ENCODE peak calls at places on chromosomes 6 and 20, in five cellular contexts. One of them, this sample, is unnamed.

GRCh38 chr20:36607586-36608387 is 2.2 kb downstream of the RAB5IF start:
- DNase-seq in H1: no peak
- DNase-seq in IMR-90: no peak
- DNase-seq in neuronal stem cell: no peak
- DNase-seq in H9: no peak
- DNase-seq in this sample: no peak

GRCh38 chr20:57221916-57222630 is 44.4 kb downstream of the BMP7 start:
- DNase-seq in H9: no peak
- DNase-seq in neuronal stem cell: no peak
- DNase-seq in IMR-90: no peak
- DNase-seq in H1: no peak
- DNase-seq in this sample: no peak

GRCh38 chr6:44977406-44977740 is 350.8 kb upstream of the RUNX2 start:
- DNase-seq in IMR-90: no peak
- DNase-seq in H1: no peak
- DNase-seq in neuronal stem cell: no peak
- DNase-seq in H9: no peak
- DNase-seq in this sample: no peak

GRCh38 chr6:106069478-106069877 is 16.7 kb upstream of the PRDM1 start:
- DNase-seq in H9: no peak
- DNase-seq in H1: no peak
- DNase-seq in neuronal stem cell: no peak
- DNase-seq in IMR-90: peak
- DNase-seq in this sample: peak

GRCh38 chr6:4780360-4780812 is 4.2 kb downstream of the CDYL start:
- DNase-seq in H1: no peak
- DNase-seq in IMR-90: peak
- DNase-seq in H9: no peak
- DNase-seq in neuronal stem cell: no peak
- DNase-seq in this sample: peak

GRCh38 chr6:159826968-159827647 is 27.0 kb downstream of the PNLDC1 start:
- DNase-seq in neuronal stem cell: no peak
- DNase-seq in IMR-90: no peak
- DNase-seq in H1: no peak
- DNase-seq in H9: no peak
- DNase-seq in this sample: no peak

GRCh38 chr6:34200340-34200971 is 36.2 kb upstream of the HMGA1 start:
- DNase-seq in IMR-90: no peak
- DNase-seq in neuronal stem cell: no peak
- DNase-seq in H9: peak
- DNase-seq in H1: no peak
- DNase-seq in this sample: no peak

GRCh38 chr20:12358006-12358654 is 440.4 kb downstream of the BTBD3 start:
- DNase-seq in neuronal stem cell: no peak
- DNase-seq in H9: peak
- DNase-seq in IMR-90: no peak
- DNase-seq in H1: no peak
- DNase-seq in this sample: no peak

GRCh38 chr20:5000263-5001173 is 792 bp downstream of the SLC23A2 start:
- DNase-seq in neuronal stem cell: no peak
- DNase-seq in IMR-90: peak
- DNase-seq in H1: peak
- DNase-seq in H9: peak
- DNase-seq in this sample: peak

GRCh38 chr6:139256087-139256486 is 35.7 kb downstream of the TXLNB start:
- DNase-seq in H9: no peak
- DNase-seq in neuronal stem cell: no peak
- DNase-seq in H1: no peak
- DNase-seq in IMR-90: peak
- DNase-seq in this sample: no peak

GRCh38 chr6:126873351-126873750 is 245.1 kb upstream of the RSPO3 start:
- DNase-seq in IMR-90: no peak
- DNase-seq in neuronal stem cell: no peak
- DNase-seq in H1: no peak
- DNase-seq in H9: no peak
- DNase-seq in this sample: no peak

GRCh38 chr6:34970487-34970886 is 81.4 kb downstream of the ANKS1A start:
- DNase-seq in IMR-90: peak
- DNase-seq in H1: no peak
- DNase-seq in neuronal stem cell: no peak
- DNase-seq in H9: no peak
- DNase-seq in this sample: no peak

GRCh38 chr6:25918083-25918683 is 12.3 kb downstream of the SLC17A2 start:
- DNase-seq in IMR-90: no peak
- DNase-seq in H9: no peak
- DNase-seq in H1: no peak
- DNase-seq in neuronal stem cell: no peak
- DNase-seq in this sample: no peak

GRCh38 chr6:74851598-74851997 is 354.3 kb downstream of the COL12A1 start:
- DNase-seq in IMR-90: peak
- DNase-seq in neuronal stem cell: no peak
- DNase-seq in H1: no peak
- DNase-seq in H9: no peak
- DNase-seq in this sample: peak

GRCh38 chr20:36666181-36666740 is 20.3 kb upstream of the SLA2 start:
- DNase-seq in neuronal stem cell: no peak
- DNase-seq in H1: no peak
- DNase-seq in H9: no peak
- DNase-seq in IMR-90: peak
- DNase-seq in this sample: peak

GRCh38 chr20:53080969-53081871 is 109.1 kb downstream of the TSHZ2 start:
- DNase-seq in H1: no peak
- DNase-seq in neuronal stem cell: no peak
- DNase-seq in H9: no peak
- DNase-seq in IMR-90: peak
- DNase-seq in this sample: peak

GRCh38 chr6:21922086-21922485 is 328.5 kb downstream of the SOX4 start:
- DNase-seq in H1: no peak
- DNase-seq in IMR-90: peak
- DNase-seq in neuronal stem cell: peak
- DNase-seq in H9: peak
- DNase-seq in this sample: peak

GRCh38 chr6:112983741-112984221 is 636.7 kb downstream of the RFPL4B start:
- DNase-seq in H9: no peak
- DNase-seq in IMR-90: peak
- DNase-seq in neuronal stem cell: no peak
- DNase-seq in H1: no peak
- DNase-seq in this sample: peak

GRCh38 chr20:64006902-64007301 is 26.0 kb downstream of the PRPF6 start:
- DNase-seq in H1: no peak
- DNase-seq in neuronal stem cell: no peak
- DNase-seq in IMR-90: no peak
- DNase-seq in H9: no peak
- DNase-seq in this sample: no peak

GRCh38 chr6:38453302-38453701 is 186.4 kb downstream of the BTBD9 start:
- DNase-seq in neuronal stem cell: no peak
- DNase-seq in IMR-90: no peak
- DNase-seq in H9: no peak
- DNase-seq in H1: no peak
- DNase-seq in this sample: no peak

GRCh38 chr6:38445321-38445720 is 194.4 kb downstream of the BTBD9 start:
- DNase-seq in H9: no peak
- DNase-seq in H1: no peak
- DNase-seq in neuronal stem cell: no peak
- DNase-seq in IMR-90: peak
- DNase-seq in this sample: no peak

GRCh38 chr6:38445912-38446311 is 193.8 kb downstream of the BTBD9 start:
- DNase-seq in IMR-90: peak
- DNase-seq in neuronal stem cell: no peak
- DNase-seq in H1: no peak
- DNase-seq in H9: no peak
- DNase-seq in this sample: no peak

GRCh38 chr6:38452816-38453215 is 186.9 kb downstream of the BTBD9 start:
- DNase-seq in IMR-90: no peak
- DNase-seq in neuronal stem cell: no peak
- DNase-seq in H1: no peak
- DNase-seq in H9: no peak
- DNase-seq in this sample: no peak

GRCh38 chr6:38450717-38451116 is 189.0 kb downstream of the BTBD9 start:
- DNase-seq in neuronal stem cell: no peak
- DNase-seq in H9: no peak
- DNase-seq in IMR-90: no peak
- DNase-seq in H1: no peak
- DNase-seq in this sample: no peak
- H2BK15ac ChIP-seq in neuronal stem cell: no peak
- H2BK15ac ChIP-seq in H9: no peak
- H2BK15ac ChIP-seq in IMR-90: no peak
- H2BK15ac ChIP-seq in H1: no peak
- H2BK15ac ChIP-seq in this sample: no peak

DNA sequence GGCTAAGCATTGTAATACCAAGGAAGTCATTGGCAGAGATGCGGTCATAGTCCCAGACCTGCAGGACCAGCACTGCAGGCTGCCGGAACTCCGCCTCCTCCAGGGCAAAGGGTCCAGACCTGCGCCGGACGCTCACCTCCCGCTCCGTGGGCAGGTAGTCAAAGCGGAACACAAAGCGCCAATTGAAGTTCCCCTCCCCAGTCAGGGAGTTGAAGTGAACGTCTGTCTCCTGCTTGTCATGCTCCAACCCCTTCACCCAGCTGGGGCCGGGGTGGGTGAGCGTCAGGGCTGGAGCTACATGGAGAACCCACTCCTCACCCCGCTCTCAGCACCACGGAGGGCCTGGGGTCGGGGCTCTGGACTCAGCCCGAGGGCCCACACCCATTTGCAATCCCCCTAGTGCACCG is 18.2 kb downstream of the ERGIC3 start:
- DNase-seq in neuronal stem cell: no peak
- DNase-seq in H1: no peak
- DNase-seq in H9: peak
- DNase-seq in IMR-90: no peak
- DNase-seq in this sample: no peak
- H4K91ac ChIP-seq in neuronal stem cell: no peak
- H4K91ac ChIP-seq in H1: no peak
- H4K91ac ChIP-seq in H9: no peak
- H4K91ac ChIP-seq in IMR-90: no peak
- H4K91ac ChIP-seq in this sample: no peak

DNA sequence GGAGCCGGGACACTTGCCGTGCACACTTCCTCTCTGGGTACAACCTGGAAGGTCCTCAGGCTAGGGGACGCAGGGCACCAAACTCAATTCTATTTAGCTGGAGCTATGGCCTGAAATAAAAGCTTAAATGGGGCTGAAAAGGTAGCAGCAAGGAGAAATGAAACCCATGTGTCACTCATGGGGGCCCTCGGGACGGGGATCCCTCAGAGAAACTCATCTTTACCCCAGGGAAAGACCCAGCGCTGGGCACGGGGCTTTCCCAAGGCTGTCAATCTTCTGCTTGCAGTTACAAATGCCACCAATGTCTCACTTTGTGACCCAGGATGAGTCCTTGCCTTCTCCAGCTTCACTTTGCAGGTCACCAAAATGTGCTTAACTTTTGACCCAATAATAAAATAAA is 16.5 kb downstream of the SNAI1 start:
- DNase-seq in neuronal stem cell: no peak
- DNase-seq in IMR-90: no peak
- DNase-seq in H1: no peak
- DNase-seq in H9: no peak
- DNase-seq in this sample: no peak
- H2AK5ac ChIP-seq in neuronal stem cell: no peak
- H2AK5ac ChIP-seq in IMR-90: no peak
- H2AK5ac ChIP-seq in H1: no peak
- H2AK5ac ChIP-seq in H9: no peak
- H2AK5ac ChIP-seq in this sample: no peak

DNA sequence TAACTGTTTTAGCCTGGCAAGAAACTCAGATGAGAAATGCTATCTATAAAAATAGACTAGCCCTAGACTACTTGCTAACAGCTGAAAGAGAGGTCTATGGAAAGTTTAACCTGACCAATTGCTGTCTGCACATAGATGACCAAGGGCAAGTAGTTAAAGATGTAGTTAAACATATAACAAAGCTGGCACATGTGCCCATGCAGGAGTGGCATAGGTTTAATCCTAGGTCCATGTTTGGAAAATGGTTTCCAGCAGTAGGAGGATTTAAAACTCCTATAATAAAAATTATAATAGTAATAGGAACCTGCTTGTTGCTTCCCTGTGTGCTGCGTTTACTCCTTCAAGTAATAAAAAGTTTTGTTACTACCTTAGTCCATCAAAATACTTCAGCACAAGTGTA is 51.2 kb upstream of the ADGRF4 start:
- DNase-seq in H1: no peak
- DNase-seq in IMR-90: no peak
- DNase-seq in neuronal stem cell: no peak
- DNase-seq in H9: no peak
- DNase-seq in this sample: no peak
- H2BK15ac ChIP-seq in H1: no peak
- H2BK15ac ChIP-seq in IMR-90: no peak
- H2BK15ac ChIP-seq in neuronal stem cell: no peak
- H2BK15ac ChIP-seq in H9: no peak
- H2BK15ac ChIP-seq in this sample: no peak

This sample was measured in mesenchymal stem cell.